ENCODE peak calls at places on chromosome 14, in nine cellular contexts. Y is mucosa of descending colon; E is GM23338; X is GM06990; Q is effector memory CD4-positive, alpha-beta T cell; F is psoas muscle; S is adipocyte; G is right atrium auricular region; R is right lobe of liver. C is an unnamed sample.

GRCh38 chr14:65959563-65960024 is 526.6 kb upstream of the CCDC196 start:
- DNase-seq in G (no peak), X (no peak), E (no peak), Q (no peak), S (no peak), F (no peak), R (no peak), Y (no peak), C (no peak)

GRCh38 chr14:35287481-35288013 is 4.6 kb upstream of the PSMA6 start:
- DNase-seq in E (no peak), G (no peak), F (no peak), X (no peak), S (no peak), Q (no peak), Y (no peak), R (peak; percentile 79), C (no peak)

GRCh38 chr14:88518592-88519512 is 36.0 kb downstream of the PTPN21 start:
- DNase-seq in R (no peak), X (no peak), E (no peak), S (peak; percentile 57), Y (no peak), G (no peak), Q (no peak), F (no peak), C (no peak)

GRCh38 chr14:77026166-77026929 is 2.2 kb downstream of the IRF2BPL start:
- DNase-seq in G (no peak), S (peak; percentile 61), E (peak; percentile 56), R (peak; percentile 67), Y (peak; percentile 65), X (no peak), F (peak; percentile 50), Q (no peak), C (peak; percentile 54)

GRCh38 chr14:71933026-71933587 is 878 bp downstream of the RGS6 start:
- DNase-seq in G (no peak), S (peak; percentile 1), Q (no peak), Y (no peak), R (no peak), E (peak; percentile 70), F (no peak), X (peak; percentile 42), C (no peak)

GRCh38 chr14:97634786-97635185 is 837.6 kb downstream of the VRK1 start:
- DNase-seq in G (no peak), S (no peak), F (no peak), Y (no peak), R (no peak), E (peak; percentile 69), X (no peak), Q (no peak), C (no peak)

GRCh38 chr14:47674148-47674545 is 1.3 kb downstream of the MDGA2 start:
- DNase-seq in E (peak; percentile 55), F (no peak), S (no peak), G (no peak), R (no peak), Y (no peak), X (no peak), Q (no peak), C (peak; percentile 14)

GRCh38 chr14:73627033-73627432 is 14.7 kb downstream of the ACOT6 start:
- DNase-seq in Y (no peak), Q (no peak), G (no peak), X (no peak), F (no peak), S (no peak), R (no peak), E (no peak), C (no peak)

GRCh38 chr14:72907886-72908285 is 14.0 kb upstream of the DPF3 start:
- DNase-seq in S (peak; percentile 51), Y (no peak), R (no peak), F (no peak), E (no peak), X (no peak), G (no peak), Q (no peak), C (no peak)

GRCh38 chr14:65421201-65421981 is 8.9 kb downstream of the FUT8 start:
- DNase-seq in F (no peak), G (no peak), S (peak; percentile 78), E (no peak), R (no peak), Q (no peak), X (no peak), Y (no peak), C (no peak)

GRCh38 chr14:78152246-78153068 is 17.7 kb upstream of the NRXN3 start:
- DNase-seq in R (no peak), E (no peak), F (no peak), Q (no peak), S (no peak), G (no peak), Y (no peak), X (no peak), C (no peak)

GRCh38 chr14:64937821-64938193 is 4.7 kb downstream of the GPX2 start:
- DNase-seq in Y (no peak), F (no peak), X (no peak), E (no peak), Q (no peak), G (no peak), R (no peak), S (peak; percentile 44), C (no peak)

GRCh38 chr14:73462815-73463214 is 4.5 kb upstream of the NUMB start:
- DNase-seq in X (no peak), S (peak; percentile 58), R (no peak), G (peak; percentile 54), Q (no peak), E (no peak), F (no peak), Y (no peak), C (peak; percentile 27)

GRCh38 chr14:32934891-32935633 is 3.6 kb upstream of the NPAS3 start:
- DNase-seq in R (no peak), F (no peak), Y (no peak), Q (no peak), S (peak; percentile 32), X (no peak), G (no peak), E (peak; percentile 53), C (no peak)

GRCh38 chr14:90455100-90455571 is 58.3 kb downstream of the CALM1 start:
- DNase-seq in Y (no peak), G (no peak), R (no peak), S (no peak), X (no peak), F (no peak), Q (no peak), E (no peak), C (peak; percentile 45)
- H3K4me3 ChIP-seq in Y (no peak overlapping the region), G (no peak overlapping the region), R (no peak overlapping the region), S (no peak overlapping the region), X (no peak overlapping the region), F (no peak overlapping the region), Q (no peak overlapping the region), E (no peak overlapping the region), C (no peak overlapping the region)

DNA sequence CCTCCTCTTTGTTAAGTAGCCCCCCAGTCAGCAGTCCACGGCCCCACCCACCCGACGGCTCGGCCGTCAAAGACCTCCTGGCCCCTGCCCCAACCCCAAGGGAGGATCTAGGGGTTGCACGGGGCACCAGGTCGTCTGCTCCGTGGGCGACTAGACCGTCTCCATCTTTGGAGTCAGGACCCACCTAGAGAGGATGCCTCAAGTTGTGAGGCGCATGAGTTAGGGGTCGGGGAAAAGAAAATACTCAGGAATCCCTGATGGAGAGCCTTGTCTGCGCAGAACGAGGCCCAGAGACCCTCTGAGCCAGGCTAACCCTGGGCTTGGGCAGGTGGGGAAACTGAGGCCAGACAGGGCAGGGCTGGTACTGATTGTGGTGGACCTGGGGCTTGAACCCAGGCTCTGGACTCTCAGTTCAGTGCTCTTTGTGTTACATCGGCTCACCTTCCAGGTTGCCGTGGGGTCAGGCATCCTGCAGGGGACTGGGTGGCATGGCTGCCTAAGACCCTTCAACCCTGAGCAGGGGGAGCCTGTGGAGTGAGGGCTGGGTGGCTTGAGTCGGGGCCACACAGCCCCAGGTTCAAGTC is 838 bp downstream of the OTUB2 start:
- DNase-seq in R (no peak), Q (no peak), F (no peak), E (peak; percentile 42), G (no peak), X (no peak), S (no peak), Y (no peak), C (no peak)
- H3K4me3 ChIP-seq in R (peak overlapping the region; percentile 55), Q (peak overlapping the region; percentile 61), F (peak overlapping the region; percentile 79), E (peak overlapping the region; percentile 71), G (peak overlapping the region; percentile 72), X (peak overlapping the region; percentile 68), S (peak overlapping the region; percentile 73), Y (no peak overlapping the region), C (peak overlapping the region; percentile 55)

GRCh38 chr14:100802766-100803693 is 22.9 kb upstream of the MEG3 start:
- DNase-seq in F (no peak), G (no peak), S (no peak), E (no peak), Y (no peak), X (no peak), R (no peak), Q (no peak), C (no peak)

GRCh38 chr14:100803694-100804075 is 22.2 kb upstream of the MEG3 start:
- DNase-seq in Y (no peak), Q (no peak), F (no peak), R (no peak), G (no peak), S (no peak), E (no peak), X (no peak), C (no peak)

GRCh38 chr14:100802179-100802578 is 23.7 kb upstream of the MEG3 start:
- DNase-seq in S (no peak), F (no peak), R (no peak), Y (no peak), G (no peak), Q (no peak), E (no peak), X (no peak), C (no peak)

GRCh38 chr14:100804138-100804537 is 21.8 kb upstream of the MEG3 start:
- DNase-seq in R (no peak), X (no peak), Q (no peak), Y (no peak), F (no peak), G (no peak), E (no peak), S (no peak), C (no peak)

DNA sequence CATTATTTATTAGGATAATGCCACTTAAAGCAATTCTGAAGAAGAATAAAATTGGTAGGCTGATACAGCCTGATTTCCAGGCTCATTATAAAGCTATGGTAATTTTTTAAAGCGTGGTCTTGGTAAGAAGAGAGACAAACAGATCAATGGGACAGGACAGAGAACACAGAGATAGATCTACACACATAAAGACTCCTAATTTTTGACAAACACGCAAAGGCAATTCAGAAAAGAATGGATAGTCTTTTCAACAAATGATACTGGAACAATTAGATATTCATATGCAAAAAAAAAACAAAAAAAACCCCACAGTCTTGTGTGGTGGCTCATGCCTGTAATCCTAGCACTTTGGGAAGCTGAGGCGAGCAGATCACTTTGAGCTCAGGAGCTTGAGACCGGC is 25.9 kb upstream of the MEG3 start:
- DNase-seq in S (no peak), X (no peak), Y (no peak), E (no peak), G (no peak), Q (no peak), R (no peak), F (no peak), C (no peak)
- H3K4me3 ChIP-seq in S (no peak overlapping the region), X (no peak overlapping the region), Y (no peak overlapping the region), E (no peak overlapping the region), G (no peak overlapping the region), Q (no peak overlapping the region), R (no peak overlapping the region), F (no peak overlapping the region), C (no peak overlapping the region)

DNA sequence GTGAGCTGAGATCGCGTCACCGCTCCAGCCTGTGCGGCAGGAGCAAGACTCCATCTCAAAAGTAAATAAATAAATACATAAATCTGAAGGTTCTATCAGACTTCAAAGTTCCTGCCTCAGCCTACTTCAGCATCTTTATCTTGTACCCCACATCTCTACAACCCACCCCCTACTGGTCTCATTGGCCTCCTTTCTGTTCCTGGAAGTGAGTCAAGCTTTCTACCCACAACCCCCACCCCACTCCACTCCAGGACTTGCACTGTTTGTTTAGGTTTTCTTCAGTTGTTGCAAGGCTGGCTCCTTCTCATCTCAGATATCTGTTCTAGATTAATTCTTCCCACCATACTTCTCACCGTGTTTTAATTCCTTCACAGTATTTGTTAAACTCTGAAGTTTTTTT is 714 bp upstream of the PSMC6 start:
- DNase-seq in G (no peak), F (no peak), S (no peak), E (peak; percentile 21), X (no peak), R (no peak), Q (peak; percentile 28), Y (no peak), C (no peak)
- H3K4me3 ChIP-seq in G (peak overlapping the region; percentile 74), F (peak overlapping the region; percentile 83), S (peak overlapping the region; percentile 91), E (peak overlapping the region; percentile 97), X (peak overlapping the region; percentile 67), R (peak overlapping the region; percentile 69), Q (peak overlapping the region; percentile 95), Y (no peak overlapping the region), C (peak overlapping the region; percentile 73)